ENCODE peak calls at places on chromosomes 16 and 17, in seven cellular contexts. N is SK-N-SH, D is H1, J is GM12878, S is HCT116, M is HepG2, U is K562. K is an unnamed sample.
A peak's percentile ranks its signal among the peaks of the same experiment; 100 is the strongest.

GRCh38 chr16:85421338-85422123 is 191.6 kb upstream of the GSE1 start:
- DNase-seq in N (no peak), D (no peak), J (no peak), S (no peak), M (no peak), U (no peak), K (no peak)

GRCh38 chr17:81727324-81728031 is 15.4 kb downstream of the SLC25A10 start:
- DNase-seq in N (no peak), D (no peak), J (no peak), S (no peak), M (peak; percentile 95), U (no peak), K (peak; percentile 94)

GRCh38 chr17:32929288-32929574 is 1.3 kb downstream of the TMEM98 start:
- DNase-seq in N (peak; percentile 41), D (no peak), J (no peak), S (no peak), M (no peak), U (peak; percentile 32), K (no peak)

GRCh38 chr16:65684230-65684629 is 562.4 kb upstream of the CDH11 start:
- DNase-seq in N (no peak), D (no peak), J (no peak), S (no peak), M (no peak), U (no peak), K (no peak)

GRCh38 chr17:40122466-40122943 is 734 bp downstream of the MSL1 start:
- DNase-seq in N (peak; percentile 80), D (no peak), J (no peak), S (no peak), M (no peak), U (peak; percentile 53), K (peak; percentile 59)

GRCh38 chr16:88558457-88559442 is 11.5 kb upstream of the ZC3H18 start:
- DNase-seq in N (peak; percentile 86), D (no peak), J (no peak), S (peak; percentile 64), M (peak; percentile 82), U (peak; percentile 78), K (no peak)

GRCh38 chr17:71764507-71764906 is 356.3 kb upstream of the SOX9 start:
- DNase-seq in N (peak; percentile 24), D (peak; percentile 15), J (no peak), S (peak; percentile 62), M (peak; percentile 25), U (no peak), K (no peak)

GRCh38 chr16:7342598-7342997 is 10.0 kb downstream of the RBFOX1 start:
- DNase-seq in N (no peak), D (no peak), J (no peak), S (no peak), M (no peak), U (no peak), K (no peak)

GRCh38 chr17:13420294-13421277 is 181.1 kb downstream of the HS3ST3A1 start:
- DNase-seq in N (no peak), D (no peak), J (no peak), S (no peak), M (peak; percentile 86), U (peak; percentile 4), K (no peak)

GRCh38 chr17:49809056-49809455 is 20.6 kb downstream of the KAT7 start:
- DNase-seq in N (no peak), D (no peak), J (no peak), S (no peak), M (no peak), U (no peak), K (no peak)

GRCh38 chr17:76493505-76494167 is 7.6 kb downstream of the RHBDF2 start:
- DNase-seq in N (no peak), D (no peak), J (no peak), S (no peak), M (no peak), U (no peak), K (no peak)

GRCh38 chr17:42436401-42436800 is 13.3 kb upstream of the CAVIN1 start:
- DNase-seq in N (no peak), D (no peak), J (no peak), S (no peak), M (peak; percentile 82), U (no peak), K (no peak)

GRCh38 chr17:70767102-70767701 is 597.9 kb downstream of the KCNJ2 start:
- DNase-seq in N (peak; percentile 60), D (no peak), J (no peak), S (peak; percentile 42), M (peak; percentile 31), U (peak; percentile 4), K (peak; percentile 33)

GRCh38 chr16:68396481-68396880 is 51.8 kb downstream of the SMPD3 start:
- DNase-seq in N (peak; percentile 49), D (no peak), J (no peak), S (peak; percentile 44), M (peak; percentile 54), U (no peak), K (peak; percentile 52)

GRCh38 chr16:90077757-90078593 is 844 bp upstream of the PRDM7 start:
- DNase-seq in N (peak; percentile 14), D (no peak), J (no peak), S (no peak), M (no peak), U (peak; percentile 16), K (peak; percentile 21)

GRCh38 chr17:1975573-1975972 is 49.6 kb downstream of the RTN4RL1 start:
- DNase-seq in N (no peak), D (no peak), J (no peak), S (no peak), M (no peak), U (no peak), K (no peak)

GRCh38 chr17:62891659-62892058 is 74.4 kb upstream of the TANC2 start:
- DNase-seq in N (no peak), D (no peak), J (no peak), S (no peak), M (no peak), U (no peak), K (no peak)

GRCh38 chr16:9542165-9542755 is 450.8 kb downstream of the HAPSTR1 start:
- DNase-seq in N (no peak), D (no peak), J (no peak), S (no peak), M (no peak), U (no peak), K (no peak)

GRCh38 chr16:67673712-67674580 is 7.3 kb downstream of the C16orf86 start:
- DNase-seq in N (peak; percentile 66), D (no peak), J (no peak), S (no peak), M (no peak), U (no peak), K (no peak)

GRCh38 chr16:77117687-77118086 is 73.3 kb upstream of the MON1B start:
- DNase-seq in N (peak; percentile 35), D (no peak), J (no peak), S (no peak), M (no peak), U (no peak), K (no peak)

DNA sequence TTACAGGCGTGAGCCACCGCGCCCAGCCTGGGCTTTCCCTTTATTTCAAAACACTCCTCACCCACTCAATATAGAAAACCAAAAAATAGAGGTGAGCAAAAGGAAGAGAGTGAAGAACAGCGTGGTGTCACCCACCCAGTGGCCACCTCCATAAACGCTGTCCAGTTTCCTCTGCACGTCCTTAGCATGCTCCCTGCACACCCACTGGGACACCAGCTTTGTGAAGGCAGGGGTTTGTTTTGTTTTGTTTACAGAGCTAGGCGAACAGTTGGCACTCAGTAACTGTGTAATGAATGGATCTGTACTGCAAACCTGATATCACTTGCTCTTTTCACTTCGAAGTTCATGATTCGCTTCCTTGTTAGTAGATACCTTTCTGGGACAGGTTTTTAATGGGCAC is 73.0 kb downstream of the PRKCB start:
- DNase-seq in N (no peak), D (no peak), J (no peak), S (no peak), M (no peak), U (no peak), K (no peak)
- TF ChIP-seq JUND in N (no peak), D (no peak), J (no peak), S (no peak), M (no peak), U (no peak), K (no peak)

DNA sequence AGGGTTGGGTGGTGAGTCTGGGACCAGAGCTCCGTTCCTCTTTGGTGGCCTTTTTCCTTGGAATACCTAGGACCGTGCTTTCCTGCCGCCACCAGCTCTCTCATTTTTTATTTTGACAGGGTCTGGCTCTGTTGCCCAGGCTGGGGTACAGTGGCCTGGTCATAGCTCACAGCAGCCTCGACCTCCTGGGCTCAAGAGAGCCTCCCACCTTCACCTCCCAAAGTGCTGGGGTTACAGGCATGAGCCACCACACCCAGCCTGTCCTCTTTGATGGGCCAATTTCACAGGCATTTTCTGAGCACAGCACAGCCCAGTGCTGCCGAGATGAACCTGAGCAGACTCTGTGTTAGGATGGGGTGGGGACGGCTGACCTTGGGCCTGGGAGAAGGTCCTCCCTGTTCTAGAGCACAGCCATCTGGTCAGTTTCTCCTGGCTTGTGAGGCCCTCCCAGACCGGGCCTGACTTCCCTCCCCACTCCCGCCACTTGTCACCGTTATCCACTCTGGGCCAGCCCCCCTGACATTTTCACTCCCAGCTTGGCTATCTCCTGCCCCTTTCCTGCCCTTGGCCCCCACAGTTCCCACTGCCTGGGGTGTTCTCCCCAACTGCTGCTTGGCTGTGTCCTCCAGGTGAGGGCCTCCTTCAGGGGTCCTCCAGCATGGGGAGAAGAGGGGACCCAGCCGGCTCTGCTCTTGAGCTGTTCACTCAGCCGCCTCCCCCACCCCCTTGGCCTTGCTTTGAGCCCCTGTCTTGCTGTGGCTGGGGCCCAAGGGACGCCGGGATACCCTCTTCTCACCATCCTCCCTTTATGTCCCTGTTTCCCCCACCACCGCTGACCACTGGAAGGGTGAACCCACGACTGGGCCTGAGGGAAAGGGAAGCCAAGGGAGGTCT is 5.0 kb downstream of the ADCY7 start:
- DNase-seq in N (no peak), D (no peak), J (no peak), S (no peak), M (peak; percentile 34), U (peak; percentile 56), K (no peak)
- TF ChIP-seq JUND in N (no peak), D (no peak), J (no peak), S (no peak), M (no peak), U (no peak), K (no peak)

GRCh38 chr17:59002848-59003247 is 103.8 kb downstream of the TRIM37 start:
- DNase-seq in N (no peak), D (no peak), J (no peak), S (no peak), M (no peak), U (no peak), K (no peak)

GRCh38 chr17:59000022-59000421 is 106.7 kb downstream of the TRIM37 start:
- DNase-seq in N (no peak), D (no peak), J (no peak), S (no peak), M (no peak), U (no peak), K (no peak)

GRCh38 chr17:58998871-58999270 is 107.8 kb downstream of the TRIM37 start:
- DNase-seq in N (no peak), D (no peak), J (no peak), S (no peak), M (no peak), U (no peak), K (no peak)

GRCh38 chr17:59002126-59002525 is 104.6 kb downstream of the TRIM37 start:
- DNase-seq in N (no peak), D (no peak), J (no peak), S (no peak), M (no peak), U (no peak), K (no peak)

GRCh38 chr17:59001158-59001814 is 105.4 kb downstream of the TRIM37 start:
- DNase-seq in N (no peak), D (no peak), J (peak; percentile 88), S (no peak), M (no peak), U (peak; percentile 19), K (no peak)
- TF ChIP-seq JUND in N (no peak), D (no peak), J (peak; percentile 84), S (no peak), M (no peak), U (peak; percentile 2), K (no peak)

GRCh38 chr17:78793415-78793814 is 11.3 kb upstream of the CYTH1 start:
- DNase-seq in N (no peak), D (no peak), J (no peak), S (no peak), M (no peak), U (no peak), K (no peak)
- TF ChIP-seq JUND in N (no peak), D (no peak), J (no peak), S (no peak), M (no peak), U (no peak), K (no peak)

K was measured in T47D.